ENCODE peak calls at places on chromosomes 6 and 20, in four cellular contexts. V is gastrocnemius medialis, B is body of pancreas, J is right cardiac atrium. O is an unnamed sample. For H3K4me1, the result is how much of the 10 kb centered on the place peaks cover.

GRCh38 chr6:117676577-117677218 is 1.4 kb downstream of the NUS1 start:
- ATAC-seq in J (no peak), V (no peak), B (no peak), O (no peak)

GRCh38 chr6:148736779-148737412 is 9.9 kb upstream of the UST start:
- ATAC-seq in V (no peak), B (no peak), J (no peak), O (no peak)

GRCh38 chr20:46438156-46438750 is 31.8 kb upstream of the ELMO2 start:
- ATAC-seq in B (no peak), V (no peak), J (no peak), O (no peak)

GRCh38 chr6:3719462-3720308 is 31.8 kb downstream of the PXDC1 start:
- ATAC-seq in B (no peak), J (no peak), V (no peak), O (no peak)

GRCh38 chr6:154341876-154342275 is 14.7 kb downstream of the IPCEF1 start:
- ATAC-seq in B (no peak), J (no peak), V (no peak), O (no peak)

GRCh38 chr6:130093546-130093945 is 75.2 kb downstream of the L3MBTL3 start:
- ATAC-seq in V (no peak), J (no peak), B (no peak), O (no peak)

GRCh38 chr6:47743744-47744143 is 38.1 kb upstream of the OPN5 start:
- ATAC-seq in B (no peak), J (no peak), V (no peak), O (no peak)

GRCh38 chr6:16336056-16336810 is 97.8 kb downstream of the GMPR start:
- ATAC-seq in B (no peak), J (no peak), V (no peak), O (no peak)

GRCh38 chr20:51653226-51653625 is 110.7 kb upstream of the NFATC2 start:
- ATAC-seq in B (no peak), J (no peak), V (no peak), O (no peak)

GRCh38 chr20:35616465-35617396 is 1.1 kb downstream of the SPAG4 start:
- ATAC-seq in J (peak), V (peak), B (peak), O (peak)

GRCh38 chr6:11387702-11388101 is 149.8 kb upstream of the TMEM170B start:
- ATAC-seq in J (no peak), V (no peak), B (no peak), O (no peak)

GRCh38 chr6:111604259-111605099 is 1.2 kb downstream of the TRAF3IP2 start:
- ATAC-seq in B (peak), J (peak), V (peak), O (peak)

GRCh38 chr6:44264154-44265002 is 973 bp downstream of the NFKBIE start:
- ATAC-seq in V (no peak), J (peak), B (no peak), O (no peak)

GRCh38 chr6:21186479-21187055 is 407.0 kb upstream of the SOX4 start:
- ATAC-seq in J (no peak), V (no peak), B (no peak), O (no peak)

GRCh38 chr20:51894619-51895018 is 92.3 kb upstream of the SALL4 start:
- ATAC-seq in B (no peak), J (no peak), V (no peak), O (no peak)

GRCh38 chr6:157096522-157096921 is 226.8 kb downstream of the TMEM242 start:
- ATAC-seq in B (peak), V (no peak), J (peak), O (no peak)

GRCh38 chr6:132730560-132730959 is 16.7 kb upstream of the VNN1 start:
- ATAC-seq in J (no peak), V (no peak), B (no peak), O (no peak)

GRCh38 chr6:34243901-34244884 is 4.6 kb downstream of the SMIM29 start:
- ATAC-seq in V (peak), B (no peak), J (peak), O (peak)

GRCh38 chr20:36658300-36658699 is 12.3 kb upstream of the SLA2 start:
- ATAC-seq in B (no peak), J (no peak), V (no peak), O (no peak)

GRCh38 chr6:140385686-140386085 is 1011.2 kb upstream of the CITED2 start:
- ATAC-seq in B (no peak), V (no peak), J (no peak), O (no peak)

GRCh38 chr6:143939364-143939763 is 68.7 kb downstream of the PLAGL1 start:
- ATAC-seq in V (no peak), B (no peak), J (no peak), O (no peak)

GRCh38 chr20:62949887-62950286 is 2.6 kb upstream of the SLC17A9 start:
- ATAC-seq in B (no peak), J (no peak), V (no peak), O (no peak)

GRCh38 chr6:108635505-108636226 is 74.9 kb downstream of the FOXO3 start:
- ATAC-seq in B (no peak), J (peak), V (peak), O (no peak)

GRCh38 chr6:7115452-7116223 is 7.9 kb downstream of the RREB1 start:
- ATAC-seq in V (peak), J (peak), B (no peak), O (peak)

GRCh38 chr6:44388876-44389275 is 1.4 kb downstream of the CDC5L start:
- ATAC-seq in J (no peak), V (no peak), B (no peak), O (no peak)

GRCh38 chr6:37049990-37050853 is 44.8 kb downstream of the FGD2 start:
- ATAC-seq in V (no peak), B (no peak), J (peak), O (peak)

GRCh38 chr6:21500894-21501293 is 92.7 kb upstream of the SOX4 start:
- ATAC-seq in B (peak), V (peak), J (no peak), O (no peak)

GRCh38 chr20:34703573-34704176 is 469 bp upstream of the TP53INP2 start:
- ATAC-seq in J (peak), V (peak), B (peak), O (peak)

GRCh38 chr6:163701761-163702160 is 287.2 kb downstream of the QKI start:
- ATAC-seq in J (no peak), V (no peak), B (no peak), O (no peak)

DNA sequence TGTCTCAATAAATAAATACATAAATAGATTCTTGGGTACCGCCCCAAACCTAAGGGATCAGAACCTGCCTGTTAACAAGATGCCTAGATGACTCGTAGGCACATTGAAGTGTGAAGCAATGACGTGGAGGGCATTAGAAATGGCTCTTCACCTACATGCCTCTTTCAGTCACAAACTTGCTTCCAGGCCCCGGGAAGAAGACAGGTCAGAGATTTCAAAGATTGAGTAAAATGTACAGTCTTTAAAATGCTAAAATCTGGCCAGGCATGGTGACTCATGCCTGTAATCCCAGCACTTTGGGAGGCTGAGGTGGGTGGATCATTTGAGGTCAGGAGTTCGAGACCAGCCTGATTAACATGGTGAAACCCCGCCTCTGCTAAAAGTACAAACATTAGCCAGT is 480.8 kb upstream of the JARID2 start:
- ATAC-seq in V (no peak), J (no peak), B (no peak), O (no peak)
- H3K4me1 ChIP-seq in V (under half), J (under half), B (under half), O (under half)

GRCh38 chr20:53859684-53860083 is 210.7 kb downstream of the BCAS1 start:
- ATAC-seq in J (peak), V (peak), B (no peak), O (peak)
- H3K4me1 ChIP-seq in J (under half), V (under half), B (under half), O (under half)

GRCh38 chr6:77445214-77445613 is 18.1 kb downstream of the HTR1B start:
- ATAC-seq in B (no peak), J (no peak), V (no peak), O (no peak)
- H3K4me1 ChIP-seq in B (under half), J (under half), V (under half), O (under half)

GRCh38 chr20:50019466-50020256 is 36.9 kb downstream of the SNAI1 start:
- ATAC-seq in V (peak), J (peak), B (no peak), O (no peak)
- H3K4me1 ChIP-seq in V (under half), J (under half), B (under half), O (under half)

GRCh38 chr6:90290991-90291390 is 5.7 kb downstream of the BACH2 start:
- ATAC-seq in J (no peak), B (no peak), V (no peak), O (no peak)
- H3K4me1 ChIP-seq in J (under half), B (under half), V (half or more), O (under half)

DNA sequence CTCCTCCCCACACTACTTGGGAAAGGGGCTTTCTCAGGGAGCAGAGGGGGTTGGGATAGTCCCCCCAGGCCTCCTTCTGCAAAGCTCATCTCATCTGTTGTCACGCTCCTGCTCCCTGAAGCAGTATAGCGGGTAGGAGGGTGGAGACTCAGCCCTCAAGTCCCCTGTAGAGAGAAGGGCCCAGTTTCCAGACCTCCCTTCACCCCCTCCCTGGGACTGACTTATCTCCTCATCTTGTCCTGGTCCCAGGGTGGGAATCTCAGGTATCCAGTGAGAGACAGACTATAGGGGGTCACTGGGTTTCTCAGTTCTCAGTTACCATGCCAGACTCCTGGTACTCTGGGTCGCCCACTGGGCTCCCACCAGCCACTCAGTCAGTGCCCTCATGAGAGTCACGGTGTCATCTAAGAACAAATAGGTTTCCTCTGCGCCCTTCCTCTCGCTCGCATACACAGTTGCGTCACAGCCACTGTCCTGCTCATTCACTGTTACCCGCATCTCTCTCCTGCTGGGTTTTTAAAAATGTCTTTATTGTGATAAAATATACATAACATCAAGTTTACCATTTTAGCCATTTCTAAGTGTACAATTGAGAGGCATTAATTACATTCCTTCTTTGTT is 4.1 kb downstream of the TEAD3 start:
- ATAC-seq in V (no peak), J (no peak), B (no peak), O (no peak)
- H3K4me1 ChIP-seq in V (under half), J (under half), B (half or more), O (under half)

GRCh38 chr6:131309437-131309836 is 174.2 kb downstream of the AKAP7 start:
- ATAC-seq in J (no peak), B (no peak), V (no peak), O (no peak)

GRCh38 chr6:131317516-131317915 is 182.2 kb downstream of the AKAP7 start:
- ATAC-seq in V (no peak), B (no peak), J (no peak), O (no peak)

GRCh38 chr6:131316654-131317053 is 181.4 kb downstream of the AKAP7 start:
- ATAC-seq in B (no peak), J (no peak), V (no peak), O (no peak)

DNA sequence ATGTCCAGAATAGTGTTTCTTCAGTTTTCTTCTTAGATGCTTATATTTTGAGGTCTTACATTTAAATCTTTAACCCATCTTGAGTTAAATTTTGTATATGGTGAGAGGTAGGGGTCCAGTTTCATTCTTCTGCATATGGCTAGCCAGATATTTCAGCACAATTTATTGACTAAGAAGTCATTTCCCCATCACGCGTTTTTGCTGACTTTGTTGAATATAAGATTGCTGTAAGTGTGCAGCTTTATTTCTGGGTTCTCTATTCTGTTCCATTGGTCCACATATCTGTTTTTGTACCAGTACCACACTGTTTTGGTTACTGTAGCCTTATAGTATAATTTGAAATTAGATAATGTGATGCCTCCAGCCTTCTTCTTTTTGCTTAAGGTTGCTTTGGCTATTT is 179.6 kb downstream of the AKAP7 start:
- ATAC-seq in J (no peak), B (no peak), V (no peak), O (no peak)
- H3K4me1 ChIP-seq in J (under half), B (under half), V (under half), O (under half)

GRCh38 chr6:150635906-150636514 is 36.3 kb downstream of the PLEKHG1 start:
- ATAC-seq in B (no peak), J (no peak), V (no peak), O (no peak)

GRCh38 chr6:150638286-150638685 is 38.6 kb downstream of the PLEKHG1 start:
- ATAC-seq in B (no peak), J (no peak), V (no peak), O (no peak)

GRCh38 chr6:150636808-150637207 is 37.1 kb downstream of the PLEKHG1 start:
- ATAC-seq in B (no peak), V (no peak), J (no peak), O (no peak)

GRCh38 chr6:150638765-150639164 is 39.1 kb downstream of the PLEKHG1 start:
- ATAC-seq in B (no peak), J (no peak), V (no peak), O (no peak)

GRCh38 chr6:150637266-150637665 is 37.6 kb downstream of the PLEKHG1 start:
- ATAC-seq in B (no peak), V (no peak), J (no peak), O (no peak)
- H3K4me1 ChIP-seq in B (under half), V (under half), J (under half), O (under half)